ENCODE peak calls at places on chromosomes 4 and X, in eight cellular contexts. L, Z, V, M, Q, T, P and D are unnamed samples.

GRCh38 chrX:10633722-10634121 is 13.3 kb upstream of the MID1 start:
- DNase-seq in Z (peak), Q (no peak), V (no peak), M (no peak), T (peak), L (peak), P (no peak), D (peak)

GRCh38 chr4:99722662-99723061 is 65.0 kb upstream of the C4orf54 start:
- DNase-seq in M (no peak), P (no peak), V (no peak), Q (no peak), T (no peak), L (no peak), Z (no peak), D (no peak)

GRCh38 chr4:3077796-3078195 is 3.3 kb downstream of the HTT start:
- DNase-seq in L (no peak), T (no peak), Z (no peak), V (peak), P (no peak), Q (no peak), M (no peak), D (no peak)

GRCh38 chr4:185470503-185471195 is 884 bp downstream of the CCDC110 start:
- DNase-seq in Q (peak), P (peak), L (peak), V (peak), T (peak), Z (no peak), M (peak), D (peak)

GRCh38 chrX:122303761-122304160 is 880.3 kb upstream of the GRIA3 start:
- DNase-seq in L (no peak), Z (no peak), M (no peak), T (no peak), Q (no peak), V (no peak), P (no peak), D (no peak)

GRCh38 chrX:130770615-130771014 is 132.4 kb downstream of the ENOX2 start:
- DNase-seq in Q (no peak), T (no peak), L (peak), V (no peak), Z (no peak), P (no peak), M (no peak), D (peak)

GRCh38 chr4:86841309-86841708 is 7.9 kb downstream of the SLC10A6 start:
- DNase-seq in L (peak), V (no peak), P (no peak), Z (no peak), T (no peak), M (no peak), Q (no peak), D (no peak)

GRCh38 chr4:102174800-102175199 is 170.5 kb downstream of the SLC39A8 start:
- DNase-seq in T (no peak), M (no peak), Q (no peak), L (peak), Z (no peak), P (no peak), V (no peak), D (peak)

GRCh38 chr4:76550966-76551780 is 116.1 kb downstream of the SHROOM3 start:
- DNase-seq in P (no peak), Z (no peak), M (no peak), V (no peak), Q (no peak), T (no peak), L (no peak), D (no peak)

GRCh38 chr4:107531927-107532326 is 188.1 kb downstream of the PAPSS1 start:
- DNase-seq in Z (no peak), V (no peak), P (no peak), Q (no peak), L (no peak), T (no peak), M (no peak), D (no peak)

GRCh38 chr4:39539026-39539690 is 11.9 kb upstream of the UGDH start:
- DNase-seq in P (no peak), L (no peak), T (no peak), Z (no peak), Q (no peak), M (no peak), V (no peak), D (no peak)

GRCh38 chr4:37358748-37359147 is 114.2 kb downstream of the NWD2 start:
- DNase-seq in M (no peak), L (no peak), P (no peak), T (no peak), Z (no peak), Q (no peak), V (no peak), D (no peak)

GRCh38 chrX:74536142-74537010 is 78.0 kb downstream of the RLIM start:
- DNase-seq in M (no peak), L (peak), V (peak), Q (peak), T (peak), P (peak), Z (peak), D (peak)

GRCh38 chrX:1389181-1389992 is 2.5 kb downstream of the SLC25A6 start:
- DNase-seq in M (no peak), Z (no peak), V (no peak), P (peak), Q (peak), L (no peak), T (no peak), D (no peak)

GRCh38 chr4:98469776-98470175 is 188.6 kb downstream of the TSPAN5 start:
- DNase-seq in P (no peak), T (no peak), V (no peak), Q (no peak), L (no peak), Z (no peak), M (no peak), D (peak)

GRCh38 chr4:38003628-38004027 is 43.4 kb downstream of the PTTG2 start:
- DNase-seq in L (no peak), V (no peak), M (no peak), T (no peak), Q (no peak), Z (no peak), P (no peak), D (no peak)

GRCh38 chrX:102697506-102697905 is 14.7 kb upstream of the GPRASP2 start:
- DNase-seq in T (no peak), Q (no peak), P (no peak), L (no peak), M (no peak), V (no peak), Z (no peak), D (peak)

GRCh38 chr4:149897784-149898183 is 82.1 kb upstream of the IQCM start:
- DNase-seq in V (no peak), M (no peak), Z (peak), L (peak), Q (no peak), P (no peak), T (no peak), D (peak)

GRCh38 chrX:16185725-16186136 is 18.4 kb downstream of the MAGEB17 start:
- DNase-seq in T (no peak), P (no peak), V (peak), Z (peak), L (peak), Q (no peak), M (no peak), D (peak)

GRCh38 chr4:138555584-138555983 is 313.4 kb upstream of the SLC7A11 start:
- DNase-seq in V (no peak), Q (no peak), P (no peak), T (no peak), M (no peak), Z (peak), L (no peak), D (peak)

GRCh38 chrX:130165181-130165702 is 399 bp downstream of the AIFM1 start:
- DNase-seq in T (peak), Q (no peak), Z (peak), P (no peak), V (no peak), L (no peak), M (no peak), D (peak)

GRCh38 chr4:7901274-7901845 is 38.3 kb downstream of the AFAP1 start:
- DNase-seq in M (no peak), P (no peak), T (no peak), Z (no peak), L (no peak), V (no peak), Q (no peak), D (no peak)

GRCh38 chr4:158758703-158759102 is 10.1 kb upstream of the FNIP2 start:
- DNase-seq in P (no peak), V (no peak), Z (no peak), T (no peak), L (no peak), M (no peak), Q (no peak), D (no peak)

GRCh38 chr4:124708517-124709300 is 3.8 kb downstream of the ANKRD50 start:
- DNase-seq in M (no peak), V (no peak), Z (no peak), T (no peak), P (no peak), L (no peak), Q (no peak), D (no peak)

GRCh38 chrX:1700757-1701156 is 85.9 kb downstream of the ASMT start:
- DNase-seq in M (no peak), V (no peak), Z (no peak), T (no peak), P (no peak), Q (no peak), L (no peak), D (no peak)

GRCh38 chrX:43882294-43882681 is at the start of gene MAOB:
- DNase-seq in V (no peak), Q (peak), Z (peak), M (peak), L (peak), P (no peak), T (no peak), D (no peak)

GRCh38 chr4:148704291-148704690 is 262.1 kb upstream of the NR3C2 start:
- DNase-seq in L (no peak), T (no peak), P (no peak), Z (no peak), V (no peak), Q (no peak), M (no peak), D (no peak)

GRCh38 chrX:115233497-115234219 is at the start of gene LRCH2:
- DNase-seq in T (peak), M (peak), Q (peak), P (peak), V (no peak), Z (no peak), L (no peak), D (no peak)

GRCh38 chr4:55437356-55437796 is 41.6 kb downstream of the TMEM165 start:
- DNase-seq in P (no peak), Z (peak), V (no peak), Q (no peak), T (no peak), L (no peak), M (no peak), D (peak)

GRCh38 chrX:68363984-68364383 is 69.3 kb downstream of the OPHN1 start:
- DNase-seq in P (no peak), V (no peak), T (no peak), Z (no peak), M (no peak), L (no peak), Q (no peak), D (no peak)

GRCh38 chr4:159141193-159141592 is 38.3 kb downstream of the RAPGEF2 start:
- DNase-seq in V (no peak), T (no peak), M (no peak), L (no peak), Q (no peak), P (no peak), Z (no peak), D (no peak)

GRCh38 chr4:165326831-165327210 is 648 bp upstream of the MSMO1 start:
- DNase-seq in T (no peak), M (no peak), V (no peak), P (peak), Q (no peak), Z (peak), L (peak), D (peak)

GRCh38 chr4:88858752-88859151 is 161.1 kb upstream of the NAP1L5 start:
- DNase-seq in V (peak), L (no peak), T (peak), P (no peak), Z (no peak), Q (no peak), M (no peak), D (no peak)

GRCh38 chr4:178271386-178271785 is 829.1 kb upstream of the AGA start:
- DNase-seq in Z (no peak), P (no peak), L (no peak), V (no peak), T (no peak), M (no peak), Q (no peak), D (no peak)

GRCh38 chr4:98026362-98026761 is 116.9 kb downstream of the STPG2 start:
- DNase-seq in T (no peak), M (no peak), V (no peak), L (no peak), Q (no peak), P (no peak), Z (no peak), D (no peak)

GRCh38 chr4:31455612-31456011 is 735.4 kb downstream of the PCDH7 start:
- DNase-seq in P (no peak), L (no peak), Z (no peak), T (no peak), M (no peak), Q (no peak), V (no peak), D (no peak)

GRCh38 chr4:65918217-65918616 is 247.9 kb upstream of the EPHA5 start:
- DNase-seq in V (no peak), Q (no peak), M (no peak), Z (no peak), P (no peak), L (no peak), T (no peak), D (no peak)

GRCh38 chr4:1080961-1081688 is 32.2 kb downstream of the RNF212 start:
- DNase-seq in P (no peak), L (peak), Q (no peak), T (no peak), Z (peak), V (no peak), M (no peak), D (no peak)

GRCh38 chrX:96692454-96692853 is 7.8 kb downstream of the DIAPH2 start:
- DNase-seq in T (no peak), P (no peak), L (peak), V (no peak), Z (no peak), Q (no peak), M (no peak), D (peak)

GRCh38 chrX:65671286-65671685 is 3.8 kb downstream of the MSN start:
- DNase-seq in V (no peak), Z (no peak), L (no peak), P (no peak), M (no peak), Q (no peak), T (no peak), D (no peak)

GRCh38 chrX:65673857-65674350 is 6.5 kb downstream of the MSN start:
- DNase-seq in Q (no peak), L (no peak), P (no peak), V (no peak), Z (no peak), M (no peak), T (no peak), D (peak)

GRCh38 chrX:65677954-65678469 is 10.6 kb downstream of the MSN start:
- DNase-seq in T (no peak), M (no peak), V (no peak), Z (no peak), Q (no peak), L (peak), P (no peak), D (peak)

GRCh38 chrX:65671966-65672365 is 4.5 kb downstream of the MSN start:
- DNase-seq in V (no peak), M (no peak), Q (no peak), L (no peak), T (no peak), P (no peak), Z (no peak), D (no peak)

GRCh38 chrX:65674351-65674893 is 7.0 kb downstream of the MSN start:
- DNase-seq in P (no peak), L (peak), Z (no peak), V (no peak), Q (no peak), M (no peak), T (no peak), D (no peak)
- H3K4me3 ChIP-seq in P (no peak), L (no peak), Z (no peak), V (peak), Q (no peak), M (no peak), T (peak), D (no peak)

DNA sequence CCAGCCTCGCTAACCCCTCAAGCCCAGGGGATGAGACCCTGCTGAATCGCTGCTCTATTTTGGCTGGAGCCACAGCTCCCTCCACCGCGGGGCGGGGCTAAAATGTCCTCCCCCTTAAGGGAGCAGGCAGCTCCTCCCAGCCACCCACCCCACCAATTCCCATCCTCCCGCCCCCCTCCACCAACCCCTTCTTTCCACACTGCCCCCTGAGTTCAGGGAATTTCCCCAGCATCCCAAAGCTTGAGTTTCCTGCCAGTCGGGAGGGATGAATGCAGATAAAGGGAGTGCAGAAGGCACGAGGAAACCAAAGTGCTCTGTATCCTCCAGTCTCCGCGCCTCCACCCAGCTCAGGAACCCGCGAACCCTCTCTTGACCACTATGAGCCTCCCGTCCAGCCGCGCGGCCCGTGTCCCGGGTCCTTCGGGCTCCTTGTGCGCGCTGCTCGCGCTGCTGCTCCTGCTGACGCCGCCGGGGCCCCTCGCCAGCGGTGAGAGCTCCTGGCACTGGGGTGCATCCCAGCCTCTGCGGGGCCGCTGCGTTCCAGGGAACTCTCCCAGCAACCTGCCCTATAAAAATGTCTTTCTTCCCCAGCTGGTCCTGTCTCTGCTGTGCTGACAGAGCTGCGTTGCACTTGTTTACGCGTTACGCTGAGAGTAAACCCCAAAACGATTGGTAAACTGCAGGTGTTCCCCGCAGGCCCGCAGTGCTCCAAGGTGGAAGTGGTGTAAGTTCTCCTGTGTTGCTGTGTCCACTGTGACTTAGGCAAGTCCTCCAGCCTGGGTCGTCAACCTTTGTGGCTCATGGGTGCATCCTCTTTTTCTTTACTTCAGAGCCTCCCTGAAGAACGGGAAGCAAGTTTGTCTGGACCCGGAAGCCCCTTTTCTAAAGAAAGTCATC is at the start of gene CXCL6:
- DNase-seq in L (no peak), Z (no peak), V (no peak), T (no peak), Q (peak), P (peak), M (peak), D (peak)
- H3K4me3 ChIP-seq in L (no peak), Z (no peak), V (no peak), T (peak), Q (no peak), P (no peak), M (peak), D (peak)

DNA sequence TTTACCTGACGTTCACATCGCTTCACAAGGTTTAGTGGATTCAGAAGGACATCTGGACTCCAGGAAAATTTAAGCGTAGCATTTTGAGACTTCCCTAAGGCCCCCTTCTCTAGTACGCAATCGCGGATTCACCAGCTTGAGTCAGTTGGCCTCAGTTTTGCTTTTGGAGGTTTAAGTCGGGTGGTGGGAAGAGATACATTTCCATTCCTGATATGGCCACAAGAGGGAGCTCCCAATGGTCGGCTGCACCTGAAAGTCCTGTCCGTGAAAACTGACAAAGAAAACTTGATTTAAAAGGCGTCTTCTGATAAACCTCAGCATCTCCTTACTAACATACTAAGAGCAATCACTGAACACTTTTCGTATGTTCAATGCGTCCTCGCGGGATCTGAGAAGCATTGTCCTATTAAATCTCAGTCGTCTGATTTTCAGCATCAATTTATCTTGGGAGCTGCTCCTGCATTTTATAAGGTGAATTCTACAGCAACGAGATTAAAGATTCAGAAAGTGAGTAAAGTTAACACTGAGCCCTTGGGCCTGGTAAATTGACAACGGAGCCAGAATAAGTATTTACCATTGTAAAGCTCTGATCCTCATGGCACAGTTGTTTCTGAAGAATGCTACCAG is 50.6 kb downstream of the LGI2 start:
- DNase-seq in Q (no peak), P (no peak), T (peak), L (peak), Z (peak), V (no peak), M (peak), D (peak)
- H3K4me3 ChIP-seq in Q (no peak), P (no peak), T (peak), L (no peak), Z (no peak), V (peak), M (no peak), D (no peak)

DNA sequence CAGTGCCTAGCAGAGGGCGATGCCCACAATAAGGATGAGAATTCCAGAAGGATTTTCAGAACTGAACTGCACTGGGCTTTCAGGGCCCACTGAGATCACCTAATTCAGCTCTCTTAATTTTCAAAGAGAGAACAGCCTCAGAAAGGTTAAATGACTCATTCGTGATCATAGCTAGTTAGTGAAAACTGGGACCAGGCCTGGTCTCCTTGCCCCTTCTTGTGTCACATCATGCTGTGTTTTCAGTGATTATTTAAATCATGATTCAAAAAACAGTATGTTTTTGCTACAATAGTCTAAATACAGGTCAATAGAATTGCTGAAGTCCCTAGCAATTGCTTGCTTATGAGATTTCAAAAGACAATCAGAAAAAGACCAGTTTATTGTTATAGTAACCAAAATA is 136.4 kb upstream of the PLAC1 start:
- DNase-seq in L (no peak), V (no peak), P (no peak), Q (no peak), Z (no peak), T (no peak), M (no peak), D (no peak)
- H3K4me3 ChIP-seq in L (no peak), V (no peak), P (no peak), Q (no peak), Z (no peak), T (no peak), M (no peak), D (no peak)

DNA sequence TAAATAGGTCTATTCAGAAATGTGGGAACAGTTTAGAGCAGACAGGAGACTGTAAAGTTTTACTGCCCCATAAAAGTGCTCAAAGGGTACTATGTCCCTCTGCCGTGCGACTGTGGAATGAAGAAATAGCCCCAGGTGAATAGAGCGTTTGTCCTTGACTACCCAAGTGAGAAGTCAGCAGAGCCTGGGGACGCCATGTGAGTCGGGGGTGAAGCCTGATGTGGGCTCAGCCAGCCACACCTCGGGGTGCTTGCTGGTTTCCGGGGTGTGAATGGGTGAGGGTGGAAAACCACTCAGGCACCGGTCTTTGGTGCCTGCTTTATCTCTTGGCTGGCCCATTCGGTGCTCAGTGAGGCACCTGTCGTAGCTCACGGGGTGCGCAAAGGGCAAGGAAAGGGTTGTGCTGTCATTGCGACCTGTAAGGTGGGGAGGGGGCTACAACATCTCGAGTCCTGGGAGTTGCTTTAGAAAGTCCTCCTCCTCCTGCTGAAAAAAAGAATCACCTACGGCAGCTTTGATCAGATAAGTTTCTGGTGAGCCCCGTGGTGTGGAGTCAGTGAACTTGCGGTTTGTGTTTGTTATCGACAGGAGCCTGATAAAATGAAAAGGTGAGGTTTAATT is 895 bp downstream of the TRIM2 start:
- DNase-seq in Q (no peak), V (peak), P (peak), M (no peak), L (no peak), T (no peak), Z (no peak), D (peak)
- H3K4me3 ChIP-seq in Q (no peak), V (no peak), P (peak), M (peak), L (no peak), T (no peak), Z (no peak), D (peak)